ENCODE peak calls at places on chromosomes 3 and 15, in four cellular contexts. One of them, this sample, is unnamed.

GRCh38 chr3:128607710-128608048 is 42.9 kb downstream of the RPN1 start:
- DNase-seq in NCI-H524: no peak
- DNase-seq in neural crest cell: no peak
- DNase-seq in effector memory CD8-positive, alpha-beta T cell: no peak
- DNase-seq in this sample: no peak

GRCh38 chr15:71335591-71335990 is 220.3 kb downstream of the THSD4 start:
- DNase-seq in NCI-H524: no peak
- DNase-seq in neural crest cell: no peak
- DNase-seq in effector memory CD8-positive, alpha-beta T cell: no peak
- DNase-seq in this sample: no peak

GRCh38 chr15:59999064-59999377 is 5.1 kb upstream of the FOXB1 start:
- DNase-seq in NCI-H524: peak
- DNase-seq in neural crest cell: no peak
- DNase-seq in effector memory CD8-positive, alpha-beta T cell: no peak
- DNase-seq in this sample: no peak

GRCh38 chr3:17505856-17506255 is 236.6 kb downstream of the TBC1D5 start:
- DNase-seq in NCI-H524: no peak
- DNase-seq in neural crest cell: no peak
- DNase-seq in effector memory CD8-positive, alpha-beta T cell: no peak
- DNase-seq in this sample: no peak

GRCh38 chr3:101735833-101736232 is 11.4 kb downstream of the CEP97 start:
- DNase-seq in NCI-H524: no peak
- DNase-seq in neural crest cell: no peak
- DNase-seq in effector memory CD8-positive, alpha-beta T cell: peak
- DNase-seq in this sample: no peak

GRCh38 chr3:9351709-9352126 is 11.1 kb upstream of the THUMPD3 start:
- DNase-seq in NCI-H524: no peak
- DNase-seq in neural crest cell: no peak
- DNase-seq in effector memory CD8-positive, alpha-beta T cell: no peak
- DNase-seq in this sample: no peak

GRCh38 chr15:78207641-78208340 is 26.6 kb downstream of the ACSBG1 start:
- DNase-seq in NCI-H524: no peak
- DNase-seq in neural crest cell: no peak
- DNase-seq in effector memory CD8-positive, alpha-beta T cell: no peak
- DNase-seq in this sample: no peak

GRCh38 chr15:34436126-34436955 is 1.3 kb downstream of the GOLGA8A start:
- DNase-seq in NCI-H524: peak
- DNase-seq in neural crest cell: peak
- DNase-seq in effector memory CD8-positive, alpha-beta T cell: peak
- DNase-seq in this sample: no peak

GRCh38 chr3:189121088-189121487 is 50.7 kb upstream of the TPRG1 start:
- DNase-seq in NCI-H524: no peak
- DNase-seq in neural crest cell: no peak
- DNase-seq in effector memory CD8-positive, alpha-beta T cell: no peak
- DNase-seq in this sample: no peak

GRCh38 chr3:72576563-72576962 is 271.7 kb downstream of the SHQ1 start:
- DNase-seq in NCI-H524: no peak
- DNase-seq in neural crest cell: no peak
- DNase-seq in effector memory CD8-positive, alpha-beta T cell: no peak
- DNase-seq in this sample: no peak

GRCh38 chr3:101036213-101036618 is 43.0 kb upstream of the ABI3BP start:
- DNase-seq in NCI-H524: no peak
- DNase-seq in neural crest cell: no peak
- DNase-seq in effector memory CD8-positive, alpha-beta T cell: no peak
- DNase-seq in this sample: no peak

GRCh38 chr15:55789066-55789660 is 46.2 kb upstream of the PRTG start:
- DNase-seq in NCI-H524: no peak
- DNase-seq in neural crest cell: no peak
- DNase-seq in effector memory CD8-positive, alpha-beta T cell: peak
- DNase-seq in this sample: peak

GRCh38 chr3:57735405-57735804 is 20.7 kb upstream of the SLMAP start:
- DNase-seq in NCI-H524: no peak
- DNase-seq in neural crest cell: no peak
- DNase-seq in effector memory CD8-positive, alpha-beta T cell: no peak
- DNase-seq in this sample: no peak

GRCh38 chr3:53890726-53891499 is 746 bp downstream of the SELENOK start:
- DNase-seq in NCI-H524: peak
- DNase-seq in neural crest cell: no peak
- DNase-seq in effector memory CD8-positive, alpha-beta T cell: peak
- DNase-seq in this sample: peak

GRCh38 chr3:39502838-39503145 is 35.3 kb downstream of the MOBP start:
- DNase-seq in NCI-H524: no peak
- DNase-seq in neural crest cell: no peak
- DNase-seq in effector memory CD8-positive, alpha-beta T cell: no peak
- DNase-seq in this sample: no peak

GRCh38 chr15:88649286-88649733 is 10.5 kb downstream of the ISG20 start:
- DNase-seq in NCI-H524: no peak
- DNase-seq in neural crest cell: peak
- DNase-seq in effector memory CD8-positive, alpha-beta T cell: peak
- DNase-seq in this sample: peak

GRCh38 chr3:132881756-132882409 is 156.3 kb upstream of the TMEM108 start:
- DNase-seq in NCI-H524: no peak
- DNase-seq in neural crest cell: no peak
- DNase-seq in effector memory CD8-positive, alpha-beta T cell: no peak
- DNase-seq in this sample: no peak

GRCh38 chr15:94845391-94845718 is 614.0 kb downstream of the MCTP2 start:
- DNase-seq in NCI-H524: no peak
- DNase-seq in neural crest cell: no peak
- DNase-seq in effector memory CD8-positive, alpha-beta T cell: no peak
- DNase-seq in this sample: no peak

GRCh38 chr15:76468722-76469121 is 132.1 kb downstream of the ISL2 start:
- DNase-seq in NCI-H524: no peak
- DNase-seq in neural crest cell: no peak
- DNase-seq in effector memory CD8-positive, alpha-beta T cell: no peak
- DNase-seq in this sample: no peak

GRCh38 chr3:10299679-10300078 is 6.9 kb upstream of the GHRL start:
- DNase-seq in NCI-H524: peak
- DNase-seq in neural crest cell: no peak
- DNase-seq in effector memory CD8-positive, alpha-beta T cell: no peak
- DNase-seq in this sample: no peak